ENCODE peak calls at places on chromosomes 4 and X, in six cellular contexts. T is dermis microvascular lymphatic vessel endothelial cell; E is mucosa of descending colon; Y is glutamatergic neuron; N is amniotic stem cell; R is activated CD4-positive, alpha-beta T cell treated with anti-CD3 and anti-CD28 coated beads, Interleukin-2, amount 10 ng/mL, durations not matched to agents 7 days and 5 days. V is an unnamed sample.

GRCh38 chrX:152632445-152633097 is 5.1 kb upstream of the GABRQ start:
- DNase-seq in T (peak), E (peak), Y (peak), N (peak), R (peak), V (peak)

GRCh38 chrX:78313526-78313925 is 13.9 kb downstream of the CYSLTR1 start:
- DNase-seq in T (no peak), E (no peak), Y (no peak), N (no peak), R (no peak), V (no peak)

GRCh38 chr4:181007751-181008150 is 1235.5 kb upstream of the TENM3 start:
- DNase-seq in T (no peak), E (no peak), Y (no peak), N (no peak), R (no peak), V (no peak)

GRCh38 chrX:112094729-112095128 is 12.2 kb upstream of the TRPC5 start:
- DNase-seq in T (no peak), E (no peak), Y (no peak), N (no peak), R (no peak), V (no peak)

GRCh38 chrX:48460606-48461005 is 9.5 kb downstream of the SLC38A5 start:
- DNase-seq in T (no peak), E (no peak), Y (no peak), N (no peak), R (no peak), V (no peak)

GRCh38 chrX:110004210-110004609 is 1.3 kb downstream of the TMEM164 start:
- DNase-seq in T (no peak), E (peak), Y (no peak), N (no peak), R (no peak), V (peak)

GRCh38 chrX:109826954-109827708 is 94.1 kb upstream of the ACSL4 start:
- DNase-seq in T (no peak), E (no peak), Y (no peak), N (no peak), R (no peak), V (peak)

GRCh38 chr4:165522049-165522448 is 143.2 kb downstream of the CPE start:
- DNase-seq in T (no peak), E (no peak), Y (no peak), N (no peak), R (no peak), V (no peak)

GRCh38 chr4:98481167-98481566 is 177.2 kb downstream of the TSPAN5 start:
- DNase-seq in T (no peak), E (no peak), Y (no peak), N (no peak), R (no peak), V (no peak)

GRCh38 chr4:27921236-27921635 is 1060.6 kb downstream of the STIM2 start:
- DNase-seq in T (peak), E (no peak), Y (no peak), N (peak), R (no peak), V (peak)

GRCh38 chrX:137432609-137433008 is 133.3 kb upstream of the ZIC3 start:
- DNase-seq in T (no peak), E (no peak), Y (peak), N (no peak), R (no peak), V (peak)

GRCh38 chrX:112651766-112652165 is 28.0 kb downstream of the LHFPL1 start:
- DNase-seq in T (no peak), E (no peak), Y (no peak), N (no peak), R (no peak), V (peak)

GRCh38 chr4:184536070-184536880 is 61.9 kb upstream of the IRF2 start:
- DNase-seq in T (no peak), E (peak), Y (no peak), N (no peak), R (no peak), V (peak)

GRCh38 chr4:28225005-28225404 is 1364.4 kb downstream of the STIM2 start:
- DNase-seq in T (peak), E (no peak), Y (peak), N (no peak), R (no peak), V (peak)

GRCh38 chrX:154648931-154649863 is 4.2 kb downstream of the CTAG2 start:
- DNase-seq in T (no peak), E (no peak), Y (no peak), N (no peak), R (no peak), V (no peak)

GRCh38 chr4:102501176-102501634 is at the start of gene NFKB1:
- DNase-seq in T (peak), E (peak), Y (no peak), N (peak), R (peak), V (peak)

GRCh38 chr4:4426511-4427477 is 39.9 kb downstream of the NSG1 start:
- DNase-seq in T (no peak), E (no peak), Y (no peak), N (no peak), R (no peak), V (no peak)

GRCh38 chr4:133157460-133158160 is 8.5 kb downstream of the PCDH10 start:
- DNase-seq in T (no peak), E (no peak), Y (no peak), N (no peak), R (no peak), V (no peak)

GRCh38 chrX:11908371-11908770 is 150.3 kb downstream of the MSL3 start:
- DNase-seq in T (peak), E (peak), Y (no peak), N (no peak), R (peak), V (peak)

V was measured in epithelial cell of esophagus.